ENCODE peak calls at places on chromosomes 4 and X, in four cellular contexts. H is heart left ventricle, O is fibroblast of lung, X is right atrium auricular region. T is an unnamed sample.

GRCh38 chr4:185716008-185716976 is 95.7 kb downstream of the SORBS2 start:
- DNase-seq in H (peak), O (no peak), X (no peak), T (no peak)

GRCh38 chr4:74874785-74875367 is 58.0 kb upstream of the PARM1 start:
- DNase-seq in H (peak), O (peak), X (no peak), T (peak)

GRCh38 chrX:38561951-38562719 is 793 bp downstream of the TSPAN7 start:
- DNase-seq in H (peak), O (no peak), X (no peak), T (no peak)

GRCh38 chr4:60944070-60944469 is 256.1 kb upstream of the ADGRL3 start:
- DNase-seq in H (no peak), O (no peak), X (no peak), T (no peak)

GRCh38 chr4:139163806-139164206 is 13.2 kb downstream of the ELF2 start:
- DNase-seq in H (no peak), O (no peak), X (no peak), T (no peak)

GRCh38 chr4:72984351-72984750 is 85.2 kb downstream of the COX18 start:
- DNase-seq in H (no peak), O (no peak), X (no peak), T (no peak)

GRCh38 chr4:8664031-8664805 is 71.7 kb downstream of the CPZ start:
- DNase-seq in H (no peak), O (no peak), X (no peak), T (no peak)

GRCh38 chrX:42269186-42269585 is 345.8 kb upstream of the CASK start:
- DNase-seq in H (no peak), O (no peak), X (no peak), T (no peak)

GRCh38 chr4:110678517-110678916 is 55.6 kb upstream of the PITX2 start:
- DNase-seq in H (no peak), O (no peak), X (no peak), T (no peak)

GRCh38 chrX:5957506-5957905 is 271.2 kb downstream of the NLGN4X start:
- DNase-seq in H (no peak), O (peak), X (no peak), T (no peak)
- H3K27ac ChIP-seq in H (no peak), O (no peak), X (no peak), T (no peak)

GRCh38 chr4:103425406-103425805 is 227.3 kb upstream of the CENPE start:
- DNase-seq in H (no peak), O (no peak), X (no peak), T (no peak)

GRCh38 chr4:103424853-103425252 is 226.7 kb upstream of the CENPE start:
- DNase-seq in H (no peak), O (no peak), X (no peak), T (no peak)

GRCh38 chr4:103422467-103423219 is 224.5 kb upstream of the CENPE start:
- DNase-seq in H (no peak), O (no peak), X (no peak), T (no peak)

DNA sequence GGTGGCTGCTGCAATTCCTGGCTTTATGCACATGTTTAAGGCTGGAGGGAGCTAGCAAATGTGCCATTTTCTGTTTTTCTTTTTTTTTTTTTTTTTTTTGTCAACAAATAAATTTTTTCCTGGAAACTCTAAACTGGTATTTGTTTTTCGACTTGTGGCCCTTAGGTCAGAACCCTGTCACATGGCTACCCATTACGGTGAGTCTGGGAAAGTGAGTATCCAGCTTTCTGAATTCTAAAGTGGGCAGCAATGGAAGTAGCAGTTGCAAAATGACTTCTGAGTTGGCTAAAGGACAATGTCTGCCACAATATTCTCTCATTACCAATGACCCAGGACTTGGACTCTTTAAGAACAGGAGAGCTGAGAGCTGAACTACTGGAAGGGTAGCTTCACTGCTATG is 225.1 kb upstream of the CENPE start:
- DNase-seq in H (no peak), O (no peak), X (no peak), T (no peak)
- H3K27ac ChIP-seq in H (no peak), O (no peak), X (no peak), T (no peak)

GRCh38 chr4:183576701-183577100 is 71.8 kb downstream of the ING2 start:
- DNase-seq in H (no peak), O (peak), X (no peak), T (no peak)

DNA sequence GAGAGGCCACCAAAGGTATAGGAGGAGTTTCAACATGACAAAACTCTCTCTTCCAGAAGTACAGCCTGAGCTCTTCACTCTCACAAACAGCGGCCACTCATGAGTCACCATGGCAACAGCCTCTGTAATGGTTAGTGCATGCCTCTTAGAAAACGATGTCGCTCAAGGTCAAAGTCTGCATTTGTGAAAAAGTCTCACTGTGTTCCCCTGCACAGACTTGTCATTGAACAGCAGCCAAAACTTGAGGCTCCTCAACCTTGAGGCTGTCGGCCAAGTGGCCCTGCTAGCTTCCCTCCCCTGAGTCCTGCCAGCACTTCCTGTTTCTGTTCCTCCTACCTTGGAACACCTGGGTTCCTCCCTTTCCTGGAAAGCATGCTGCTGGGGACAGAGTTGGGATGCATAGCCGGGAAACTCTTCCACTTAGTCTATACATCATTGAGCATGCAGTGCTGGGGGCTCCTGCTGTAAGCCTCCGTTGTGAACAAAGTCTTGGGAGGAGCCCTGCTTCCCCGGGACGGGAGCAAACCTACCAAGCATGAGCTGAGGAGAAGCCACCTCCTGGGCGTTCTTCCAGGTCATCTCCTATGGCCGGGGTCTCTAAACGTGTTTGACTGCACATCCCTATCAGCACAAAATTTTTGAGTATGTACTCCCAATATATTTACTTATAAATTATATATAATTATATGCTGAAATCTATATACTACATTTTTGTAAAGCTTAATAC is 66.7 kb downstream of the ING2 start:
- DNase-seq in H (no peak), O (peak), X (no peak), T (peak)
- H3K27ac ChIP-seq in H (no peak), O (no peak), X (no peak), T (no peak)

DNA sequence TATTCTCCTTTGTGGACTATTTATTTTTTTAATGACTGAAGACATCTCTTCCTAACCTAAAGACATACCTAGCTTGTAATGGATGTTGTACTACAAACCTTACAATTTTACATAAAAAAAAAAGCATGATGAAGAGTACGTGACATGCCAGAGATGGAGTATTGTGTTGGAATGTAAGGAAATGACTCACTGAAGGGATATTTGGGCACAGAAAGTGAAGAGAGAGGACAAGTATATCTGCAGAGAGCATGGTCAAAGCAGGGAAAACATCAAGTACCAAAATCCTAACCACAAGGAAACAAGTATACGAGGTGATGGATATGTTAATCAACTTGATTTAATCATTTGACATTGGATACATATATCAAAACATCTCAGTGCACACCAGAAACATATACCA is 1051.4 kb upstream of the PRKX start:
- DNase-seq in H (no peak), O (peak), X (no peak), T (no peak)
- H3K27ac ChIP-seq in H (no peak), O (no peak), X (no peak), T (no peak)

DNA sequence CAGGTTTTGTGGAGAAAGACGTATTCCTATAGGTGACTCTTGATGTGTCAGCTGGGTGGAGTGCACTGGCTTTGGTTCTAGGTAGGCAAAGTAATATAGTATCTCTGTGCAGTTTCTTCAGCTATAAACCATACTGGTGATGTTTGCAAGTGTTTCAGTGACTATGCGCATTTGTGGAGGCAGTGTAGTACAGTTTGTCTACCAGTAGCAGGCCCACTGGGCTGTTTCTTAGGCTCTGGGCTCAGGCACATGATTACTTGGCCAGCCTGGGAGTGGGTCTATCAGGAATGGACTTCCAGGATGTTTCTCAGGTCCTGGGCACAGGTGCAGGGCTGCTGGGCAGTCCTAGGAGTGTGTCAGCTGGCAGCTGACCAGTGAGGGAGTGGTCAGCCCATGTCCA is 51.9 kb upstream of the INTU start:
- DNase-seq in H (no peak), O (no peak), X (no peak), T (no peak)
- H3K27ac ChIP-seq in H (no peak), O (no peak), X (no peak), T (no peak)

DNA sequence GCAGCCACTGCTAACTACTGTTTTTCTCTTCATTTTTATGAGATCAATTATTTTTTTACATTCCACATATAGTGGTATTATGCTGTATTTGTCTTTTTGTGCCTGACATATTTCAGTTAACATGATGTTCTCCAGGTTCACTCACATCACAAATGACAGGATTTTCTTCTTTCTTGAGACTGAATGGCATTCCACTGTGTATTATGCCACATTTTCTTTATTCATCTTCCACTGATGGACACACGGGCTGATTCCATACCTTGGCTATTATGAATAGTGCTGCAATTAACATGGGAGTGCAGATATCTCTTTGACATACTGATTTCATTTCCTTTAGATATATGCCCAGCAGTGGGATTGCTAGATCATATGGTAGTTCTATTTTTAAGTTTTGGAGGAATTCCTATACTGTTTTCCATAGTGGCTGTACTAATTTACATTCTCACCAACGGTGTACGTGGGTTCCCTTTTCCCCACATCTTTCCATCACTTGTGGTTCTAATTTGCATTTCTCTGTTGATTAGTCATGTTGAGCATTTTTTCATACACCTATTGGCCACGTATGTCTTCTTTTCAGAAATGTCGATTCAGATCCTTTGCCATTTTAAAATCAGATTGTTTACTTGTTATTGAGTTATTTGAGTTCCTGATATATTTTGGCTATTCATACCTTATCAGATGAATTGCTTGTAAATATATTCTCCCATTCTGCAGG is 14.9 kb upstream of the ZCCHC4 start:
- DNase-seq in H (no peak), O (no peak), X (no peak), T (no peak)
- H3K27ac ChIP-seq in H (no peak), O (no peak), X (no peak), T (no peak)

GRCh38 chr4:33060873-33061542 is 2340.8 kb downstream of the PCDH7 start:
- DNase-seq in H (no peak), O (peak), X (no peak), T (peak)
- H3K27ac ChIP-seq in H (no peak), O (no peak), X (no peak), T (no peak)

T was measured in brain microvascular endothelial cell.